ENCODE peak calls at places on chromosome 12, in six cellular contexts. Y is neural crest cell, U is progenitor cell of endocrine pancreas, X is RWPE1, K is lower lobe of right lung, Z is adrenal gland. O is an unnamed sample.
A peak's percentile ranks its signal among the peaks of the same experiment; 100 is the strongest.

GRCh38 chr12:119008691-119009221 is 27.4 kb downstream of the SRRM4 start:
- DNase-seq in X (no peak), Y (peak; percentile 56), K (no peak), Z (no peak), U (no peak), O (peak; percentile 46)

GRCh38 chr12:89353188-89353822 is 1.0 kb upstream of the DUSP6 start:
- DNase-seq in K (peak; percentile 83), Z (peak; percentile 69), U (peak; percentile 86), Y (peak; percentile 80), X (peak; percentile 59), O (peak; percentile 82)

GRCh38 chr12:57128519-57129247 is 400 bp downstream of the LRP1 start:
- DNase-seq in K (no peak), U (no peak), Y (no peak), X (no peak), Z (no peak), O (peak; percentile 42)

GRCh38 chr12:22625671-22626251 is 790 bp downstream of the ETNK1 start:
- DNase-seq in U (peak; percentile 37), Z (peak; percentile 60), K (peak; percentile 45), Y (peak; percentile 40), X (peak; percentile 20), O (peak; percentile 47)

GRCh38 chr12:124469193-124469888 is 98.1 kb downstream of the NCOR2 start:
- DNase-seq in K (no peak), U (no peak), Y (no peak), Z (no peak), X (no peak), O (no peak)

GRCh38 chr12:75447695-75448393 is 32.7 kb upstream of the GLIPR1 start:
- DNase-seq in Z (no peak), U (no peak), K (no peak), Y (no peak), X (peak; percentile 2), O (no peak)

GRCh38 chr12:4648099-4648498 is 752 bp downstream of the AKAP3 start:
- DNase-seq in Z (no peak), U (no peak), K (no peak), Y (no peak), X (no peak), O (no peak)

GRCh38 chr12:95473440-95473946 is 459 bp upstream of the METAP2 start:
- DNase-seq in X (peak; percentile 40), U (no peak), K (no peak), Z (peak; percentile 55), Y (no peak), O (peak; percentile 33)

GRCh38 chr12:52442600-52443061 is 8.5 kb upstream of the KRT75 start:
- DNase-seq in Y (no peak), K (no peak), X (peak; percentile 83), Z (no peak), U (no peak), O (peak; percentile 29)

GRCh38 chr12:56222531-56222895 is 791 bp upstream of the RNF41 start:
- DNase-seq in U (no peak), Y (no peak), Z (no peak), K (no peak), X (no peak), O (no peak)

GRCh38 chr12:19916193-19916498 is 452.2 kb upstream of the PDE3A start:
- DNase-seq in Y (no peak), U (no peak), X (no peak), Z (no peak), K (no peak), O (no peak)

GRCh38 chr12:51904951-51905471 is 2.3 kb upstream of the ACVRL1 start:
- DNase-seq in K (no peak), Z (peak; percentile 9), Y (no peak), X (no peak), U (no peak), O (no peak)

GRCh38 chr12:55934773-55935172 is 3.8 kb downstream of the DGKA start:
- DNase-seq in Y (no peak), X (no peak), Z (no peak), U (no peak), K (no peak), O (no peak)

GRCh38 chr12:118334939-118335567 is 37.7 kb downstream of the TAOK3 start:
- DNase-seq in Y (no peak), K (peak; percentile 84), Z (no peak), X (no peak), U (no peak), O (no peak)

GRCh38 chr12:108131035-108131434 is 1.9 kb downstream of the WSCD2 start:
- DNase-seq in Z (no peak), Y (no peak), K (no peak), X (no peak), U (no peak), O (no peak)

GRCh38 chr12:108127654-108128053 is 1.4 kb upstream of the WSCD2 start:
- DNase-seq in Y (no peak), X (no peak), Z (no peak), U (no peak), K (no peak), O (no peak)

GRCh38 chr12:108128221-108129016 is 669 bp upstream of the WSCD2 start:
- DNase-seq in U (no peak), K (no peak), X (no peak), Y (no peak), Z (no peak), O (no peak)

GRCh38 chr12:108126990-108127468 is 2.1 kb upstream of the WSCD2 start:
- DNase-seq in K (no peak), U (no peak), Z (no peak), Y (no peak), X (no peak), O (no peak)

DNA sequence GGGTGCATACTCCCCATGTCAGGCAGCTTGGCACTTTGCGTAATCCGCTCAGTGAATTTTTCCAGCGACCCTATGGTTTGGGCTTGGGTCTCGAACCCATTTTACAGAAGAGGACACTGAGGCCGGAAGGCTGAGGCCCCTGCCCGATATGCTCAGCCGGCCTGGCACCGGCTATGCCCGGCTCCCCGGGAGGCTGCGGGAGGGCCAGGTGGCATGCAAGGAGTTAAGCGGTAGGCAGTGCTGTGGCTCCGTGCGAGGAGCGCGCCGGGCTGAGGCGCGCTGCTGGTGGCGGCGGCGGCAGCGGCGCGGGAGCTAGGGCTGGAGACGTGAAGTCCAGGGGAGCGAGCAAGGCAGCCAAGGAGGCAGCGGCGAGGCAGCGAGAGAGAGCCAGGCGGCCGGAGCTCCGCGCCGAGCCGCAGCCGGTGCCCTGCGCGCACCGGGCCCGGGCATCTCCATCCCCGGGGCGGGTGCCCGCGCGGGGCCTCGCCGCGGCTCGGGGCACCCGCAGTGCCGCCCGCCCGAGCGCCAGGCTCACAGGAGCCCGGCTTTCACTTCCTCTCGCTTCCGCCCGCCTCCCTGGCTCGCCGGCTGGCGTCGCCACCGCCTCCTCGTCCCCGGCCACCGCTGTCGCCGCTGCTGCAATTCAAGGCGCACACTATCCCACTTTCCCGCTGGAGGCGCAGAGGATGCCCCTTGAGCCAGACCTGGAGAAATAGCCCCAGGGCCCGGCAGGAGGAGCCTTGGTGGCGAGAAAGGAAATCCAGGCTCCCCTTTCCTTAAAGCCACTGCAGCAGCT is at the start of gene WSCD2:
- DNase-seq in X (peak; percentile 5), U (peak; percentile 71), K (peak; percentile 52), Y (peak; percentile 70), Z (peak; percentile 21), O (peak; percentile 84)
- TF ChIP-seq CTCF in X (no peak), U (peak; percentile 61), K (peak; percentile 21), Y (peak; percentile 49), Z (no peak), O (peak; percentile 48)

DNA sequence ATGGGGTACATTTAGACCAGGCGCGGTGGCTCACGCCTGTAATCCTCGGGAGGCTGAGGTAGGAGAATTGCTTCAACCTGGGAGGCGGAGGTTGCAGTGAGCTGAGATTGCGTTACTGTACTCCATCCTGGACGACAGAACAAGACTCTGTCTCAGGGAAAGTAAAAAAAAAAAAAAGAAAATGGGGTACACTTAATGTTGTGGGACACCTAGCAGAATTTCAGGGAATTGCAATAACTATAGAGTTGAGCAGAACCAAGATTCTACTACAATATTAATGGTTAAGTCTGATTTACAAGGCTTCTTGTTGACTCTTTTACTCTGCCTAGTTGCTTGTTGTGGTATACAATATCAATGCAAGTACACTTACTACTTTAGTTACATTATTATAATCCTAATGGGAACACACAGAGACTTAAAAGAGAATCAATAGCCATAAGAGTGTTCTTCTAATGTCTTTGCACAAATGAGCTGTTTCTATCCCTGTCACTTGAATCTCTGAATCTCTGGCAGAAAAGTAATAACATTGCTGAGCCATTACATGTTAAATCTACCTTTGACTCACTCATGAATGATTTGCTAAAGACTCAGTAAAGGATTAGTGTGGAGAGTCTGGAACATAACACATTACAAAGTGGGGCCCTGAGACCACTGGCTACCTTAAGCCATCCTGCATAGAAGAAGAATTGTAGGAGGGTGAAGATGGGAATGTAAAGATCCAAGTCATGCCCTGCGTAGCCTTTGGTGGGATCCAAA is 22.7 kb downstream of the BEST3 start:
- DNase-seq in Y (no peak), Z (no peak), K (no peak), X (no peak), U (no peak), O (no peak)
- TF ChIP-seq CTCF in Y (no peak), Z (no peak), K (no peak), X (no peak), U (peak; percentile 10), O (no peak)

DNA sequence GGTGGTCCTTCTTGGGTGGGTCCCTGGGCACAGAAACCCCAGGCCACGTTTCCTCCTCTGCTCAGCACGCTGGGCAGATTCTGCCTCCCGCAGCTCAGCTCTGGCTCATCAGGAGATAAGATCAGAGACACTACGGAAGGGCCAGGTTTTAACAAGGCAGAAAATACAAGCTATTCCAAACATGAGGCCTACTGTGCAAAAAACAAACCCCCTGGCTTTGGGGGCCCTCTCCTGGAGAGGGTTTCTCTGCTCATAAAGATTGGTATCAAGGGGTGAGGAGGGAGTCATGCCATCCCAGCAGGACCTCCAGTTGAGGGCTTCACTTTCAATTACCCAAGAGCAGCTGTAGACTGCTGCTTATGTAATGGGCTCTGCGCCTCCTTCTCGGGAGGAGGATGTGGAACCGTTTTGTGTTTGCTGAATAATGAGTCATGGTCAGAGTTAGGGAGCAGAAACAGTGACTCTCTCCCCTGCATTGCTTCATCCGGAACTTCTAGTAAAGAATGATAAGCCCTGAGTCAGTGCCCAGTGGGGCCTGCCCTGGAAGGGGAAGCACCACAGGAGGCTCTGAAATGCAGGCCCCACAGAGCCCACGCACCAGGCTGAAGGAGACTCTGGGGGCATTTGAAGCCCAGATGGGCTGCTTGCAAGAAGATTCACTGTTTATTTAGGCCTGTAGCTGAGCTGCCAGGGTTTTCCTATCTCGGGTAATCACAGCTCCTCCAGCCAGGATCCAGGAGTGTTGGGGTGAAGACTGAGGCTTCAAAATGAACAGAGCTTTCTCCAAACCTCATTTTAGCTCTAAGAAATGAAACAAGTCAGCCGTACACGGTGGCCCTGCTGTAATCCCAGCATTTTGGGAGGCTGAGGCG is 79.3 kb downstream of the SSPN start:
- DNase-seq in K (peak; percentile 86), X (peak; percentile 91), Z (peak; percentile 92), Y (no peak), U (no peak), O (no peak)
- TF ChIP-seq CTCF in K (no peak), X (no peak), Z (no peak), Y (no peak), U (no peak), O (no peak)

GRCh38 chr12:6267007-6267721 is 43.3 kb upstream of the PLEKHG6 start:
- DNase-seq in U (no peak), Z (no peak), X (no peak), Y (no peak), K (peak; percentile 56), O (no peak)

GRCh38 chr12:6266431-6267006 is 44.0 kb upstream of the PLEKHG6 start:
- DNase-seq in K (peak; percentile 85), U (no peak), X (no peak), Y (no peak), Z (no peak), O (no peak)

GRCh38 chr12:6264402-6265037 is 46.0 kb upstream of the PLEKHG6 start:
- DNase-seq in U (no peak), Y (no peak), Z (no peak), K (peak; percentile 81), X (no peak), O (no peak)

GRCh38 chr12:6263931-6264330 is 46.6 kb upstream of the PLEKHG6 start:
- DNase-seq in Y (no peak), Z (peak; percentile 63), U (no peak), X (no peak), K (peak; percentile 23), O (no peak)

GRCh38 chr12:6265038-6265405 is 45.5 kb upstream of the PLEKHG6 start:
- DNase-seq in K (peak; percentile 51), U (no peak), X (no peak), Y (no peak), Z (no peak), O (no peak)
- TF ChIP-seq CTCF in K (no peak), U (no peak), X (no peak), Y (no peak), Z (no peak), O (no peak)

O was measured in nephron progenitor cell.